ENCODE peak calls at places on chromosome 3, in five cellular contexts. F is HEK293T, D is EL, T is lower lobe of right lung, W is PC-9. R is an unnamed sample.

GRCh38 chr3:132317229-132317948 is at the start of gene ACP3:
- DNase-seq in F (peak; percentile 44), D (peak; percentile 2), T (peak; percentile 70), W (peak; percentile 69), R (peak; percentile 77)

GRCh38 chr3:100032262-100032661 is 82.0 kb downstream of the FILIP1L start:
- DNase-seq in F (no peak), D (peak; percentile 68), T (no peak), W (no peak), R (no peak)

GRCh38 chr3:36457667-36458066 is 77.4 kb downstream of the STAC start:
- DNase-seq in F (no peak), D (no peak), T (no peak), W (no peak), R (no peak)

GRCh38 chr3:186459108-186459467 is 85.1 kb downstream of the CRYGS start:
- DNase-seq in F (no peak), D (peak; percentile 35), T (no peak), W (no peak), R (no peak)

GRCh38 chr3:66425032-66425431 is 75.8 kb downstream of the LRIG1 start:
- DNase-seq in F (no peak), D (no peak), T (no peak), W (no peak), R (no peak)

GRCh38 chr3:155714295-155714718 is 30.6 kb downstream of the PLCH1 start:
- DNase-seq in F (no peak), D (no peak), T (no peak), W (no peak), R (no peak)

GRCh38 chr3:157447026-157447694 is 10.5 kb downstream of the PTX3 start:
- DNase-seq in F (no peak), D (peak; percentile 54), T (no peak), W (no peak), R (no peak)

GRCh38 chr3:71062920-71063767 is 520.4 kb downstream of the FOXP1 start:
- DNase-seq in F (no peak), D (peak; percentile 53), T (no peak), W (no peak), R (no peak)

GRCh38 chr3:194804796-194805195 is 119.1 kb downstream of the FAM43A start:
- DNase-seq in F (no peak), D (no peak), T (no peak), W (no peak), R (no peak)

GRCh38 chr3:193040836-193041672 is 123.4 kb upstream of the MB21D2 start:
- DNase-seq in F (no peak), D (peak; percentile 46), T (no peak), W (no peak), R (no peak)

GRCh38 chr3:141553055-141553454 is 66.2 kb downstream of the RASA2 start:
- DNase-seq in F (no peak), D (no peak), T (no peak), W (no peak), R (no peak)

GRCh38 chr3:137047240-137047639 is 89.5 kb downstream of the IL20RB start:
- DNase-seq in F (no peak), D (no peak), T (no peak), W (no peak), R (no peak)

GRCh38 chr3:169984287-169984686 is 17.7 kb downstream of the SEC62 start:
- DNase-seq in F (no peak), D (no peak), T (no peak), W (no peak), R (no peak)

GRCh38 chr3:25556504-25556903 is 108.2 kb downstream of the TOP2B start:
- DNase-seq in F (no peak), D (no peak), T (no peak), W (no peak), R (no peak)

GRCh38 chr3:135218304-135218703 is 423.2 kb downstream of the EPHB1 start:
- DNase-seq in F (no peak), D (no peak), T (no peak), W (no peak), R (no peak)

GRCh38 chr3:65575376-65575840 is 463.3 kb downstream of the MAGI1 start:
- DNase-seq in F (no peak), D (peak; percentile 90), T (no peak), W (no peak), R (no peak)

GRCh38 chr3:141875893-141876380 is 506 bp upstream of the ATP1B3 start:
- DNase-seq in F (peak; percentile 48), D (peak; percentile 74), T (peak; percentile 85), W (no peak), R (peak; percentile 79)

GRCh38 chr3:136836511-136837156 is 17.7 kb downstream of the SLC35G2 start:
- DNase-seq in F (no peak), D (no peak), T (no peak), W (no peak), R (no peak)